ENCODE peak calls at places on chromosomes 13 and 19, in five cellular contexts. G is NB4; M is PC-3; V is CD8-positive, alpha-beta memory T cell; Y is fibroblast of pulmonary artery. U is an unnamed sample.

GRCh38 chr19:11405846-11406643 is 13.1 kb downstream of the RGL3 start:
- DNase-seq in G (no peak), V (no peak), Y (peak; percentile 56), M (no peak), U (no peak)

GRCh38 chr19:47511128-47511517 is 3.7 kb downstream of the NAPA start:
- DNase-seq in Y (peak; percentile 34), M (no peak), G (no peak), V (no peak), U (no peak)

GRCh38 chr13:82458169-82458568 is 1424.1 kb downstream of the SLITRK1 start:
- DNase-seq in M (no peak), Y (no peak), V (no peak), G (no peak), U (no peak)

GRCh38 chr13:26964278-26965057 is 203.9 kb upstream of the GPR12 start:
- DNase-seq in V (no peak), M (no peak), G (peak; percentile 97), Y (peak; percentile 42), U (no peak)

GRCh38 chr19:43463381-43464088 is 1.9 kb downstream of the LYPD3 start:
- DNase-seq in Y (peak; percentile 93), M (peak; percentile 91), G (peak; percentile 86), V (peak; percentile 100), U (peak; percentile 85)

GRCh38 chr19:1169921-1170885 is 3.9 kb downstream of the SBNO2 start:
- DNase-seq in Y (peak; percentile 47), M (peak; percentile 87), V (no peak), G (no peak), U (peak; percentile 56)

GRCh38 chr13:105232403-105232802 is 1303.1 kb downstream of the EFNB2 start:
- DNase-seq in Y (no peak), M (no peak), V (no peak), G (no peak), U (no peak)

GRCh38 chr13:51394724-51395123 is 55.2 kb downstream of the SERPINE3 start:
- DNase-seq in Y (no peak), V (no peak), G (no peak), M (no peak), U (no peak)

GRCh38 chr13:27822258-27822872 is 30.1 kb downstream of the GSX1 start:
- DNase-seq in V (no peak), M (no peak), Y (no peak), G (no peak), U (no peak)

GRCh38 chr13:103335226-103335625 is 269.0 kb upstream of the SLC10A2 start:
- DNase-seq in M (no peak), V (no peak), Y (no peak), G (no peak), U (no peak)

GRCh38 chr13:43307921-43308433 is 284.6 kb downstream of the DNAJC15 start:
- DNase-seq in Y (peak; percentile 95), G (peak; percentile 68), V (no peak), M (peak; percentile 16), U (peak; percentile 86)

GRCh38 chr13:19860884-19861655 is 2.4 kb downstream of the ZMYM5 start:
- DNase-seq in G (peak; percentile 43), V (no peak), Y (peak; percentile 74), M (peak; percentile 93), U (peak; percentile 73)

GRCh38 chr13:90867336-90867683 is 480.2 kb upstream of the MIR17HG start:
- DNase-seq in G (peak; percentile 79), M (peak; percentile 86), Y (peak; percentile 85), V (no peak), U (peak; percentile 77)

GRCh38 chr19:30229524-30230174 is 142.5 kb upstream of the ZNF536 start:
- DNase-seq in Y (no peak), V (no peak), G (no peak), M (no peak), U (no peak)

GRCh38 chr13:31639443-31640163 is 99.7 kb upstream of the RXFP2 start:
- DNase-seq in M (peak; percentile 7), V (no peak), G (no peak), Y (peak; percentile 52), U (peak; percentile 7)

GRCh38 chr19:10894911-10895213 is 23.5 kb downstream of the CARM1 start:
- DNase-seq in V (no peak), Y (no peak), M (no peak), G (no peak), U (no peak)

GRCh38 chr13:26579580-26579979 is 22.1 kb downstream of the WASF3 start:
- DNase-seq in M (no peak), G (no peak), Y (no peak), V (no peak), U (no peak)

GRCh38 chr13:31631716-31632115 is 107.6 kb upstream of the RXFP2 start:
- DNase-seq in V (no peak), M (no peak), G (no peak), Y (no peak), U (no peak)

GRCh38 chr13:20566424-20566916 is 487 bp upstream of the IFT88 start:
- DNase-seq in Y (no peak), M (peak; percentile 89), V (peak; percentile 4), G (no peak), U (peak; percentile 83)

GRCh38 chr19:11142528-11143171 is 12.9 kb downstream of the SPC24 start:
- DNase-seq in G (no peak), M (peak; percentile 99), Y (peak; percentile 98), V (no peak), U (peak; percentile 80)

GRCh38 chr19:45779231-45780145 is 2.8 kb downstream of the DMPK start:
- DNase-seq in M (peak; percentile 86), G (peak; percentile 70), Y (peak; percentile 43), V (peak; percentile 81), U (peak; percentile 79)
- H3K4me3 ChIP-seq in M (peak overlapping the region; percentile 68), G (no peak overlapping the region), Y (no peak overlapping the region), V (peak overlapping the region; percentile 46), U (peak overlapping the region; percentile 32)

DNA sequence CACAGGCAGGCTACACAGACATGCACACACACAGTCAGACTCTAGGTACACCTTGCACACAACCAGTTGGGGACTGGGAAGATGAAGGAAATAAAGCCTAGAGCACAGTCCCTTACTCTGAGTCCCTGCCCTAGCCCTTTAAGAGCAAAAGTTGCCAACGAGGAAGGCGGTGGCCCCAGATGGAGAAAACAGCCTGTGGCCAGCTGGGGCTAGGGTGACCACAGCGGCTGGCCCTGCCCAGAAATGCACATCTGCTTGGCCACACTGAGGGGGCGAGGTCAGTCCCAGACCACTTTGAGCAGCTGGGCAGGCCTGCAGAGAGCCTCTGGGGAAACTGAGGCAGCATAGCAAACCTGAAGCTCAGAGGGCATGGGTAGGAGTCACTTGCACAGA is 52.3 kb downstream of the PTPRS start:
- DNase-seq in M (no peak), V (no peak), G (no peak), Y (no peak), U (no peak)
- H3K4me3 ChIP-seq in M (no peak overlapping the region), V (no peak overlapping the region), G (no peak overlapping the region), Y (no peak overlapping the region), U (no peak overlapping the region)

GRCh38 chr19:58356236-58356970 is 3.1 kb upstream of the A1BG start:
- DNase-seq in V (no peak), Y (peak; percentile 49), G (no peak), M (no peak), U (no peak)

GRCh38 chr19:58355891-58356235 is 2.6 kb upstream of the A1BG start:
- DNase-seq in V (no peak), Y (no peak), G (no peak), M (no peak), U (no peak)

GRCh38 chr19:58355215-58355796 is 2.0 kb upstream of the A1BG start:
- DNase-seq in V (no peak), M (no peak), G (no peak), Y (no peak), U (no peak)

GRCh38 chr19:58357798-58358145 is 4.5 kb upstream of the A1BG start:
- DNase-seq in G (no peak), Y (no peak), V (no peak), M (no peak), U (no peak)

GRCh38 chr19:58356971-58357797 is 3.9 kb upstream of the A1BG start:
- DNase-seq in V (no peak), Y (peak; percentile 27), G (no peak), M (no peak), U (no peak)
- H3K4me3 ChIP-seq in V (peak overlapping the region; percentile 47), Y (no peak overlapping the region), G (no peak overlapping the region), M (no peak overlapping the region), U (no peak overlapping the region)

DNA sequence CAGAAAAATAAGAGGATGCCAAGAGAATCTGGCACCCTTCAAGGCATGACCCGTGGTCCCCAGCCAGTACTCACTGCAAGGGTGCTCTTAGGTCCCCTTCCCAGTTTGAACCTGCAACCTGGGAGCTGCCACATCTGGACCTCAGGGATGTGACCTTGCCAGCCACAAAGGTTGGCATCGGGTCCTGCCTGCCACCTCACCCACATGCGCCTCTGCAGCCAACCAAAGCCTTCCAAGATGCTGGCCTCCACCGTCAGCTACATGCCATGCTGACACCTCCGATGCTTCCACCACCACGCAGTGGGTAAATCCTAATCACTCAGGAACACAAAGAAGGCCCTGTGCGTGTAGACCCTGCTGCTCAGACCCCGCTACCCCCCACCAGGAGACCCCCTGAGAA is 35.1 kb downstream of the ELL start:
- DNase-seq in M (no peak), V (no peak), G (no peak), Y (no peak), U (no peak)
- H3K4me3 ChIP-seq in M (no peak overlapping the region), V (no peak overlapping the region), G (no peak overlapping the region), Y (no peak overlapping the region), U (no peak overlapping the region)

DNA sequence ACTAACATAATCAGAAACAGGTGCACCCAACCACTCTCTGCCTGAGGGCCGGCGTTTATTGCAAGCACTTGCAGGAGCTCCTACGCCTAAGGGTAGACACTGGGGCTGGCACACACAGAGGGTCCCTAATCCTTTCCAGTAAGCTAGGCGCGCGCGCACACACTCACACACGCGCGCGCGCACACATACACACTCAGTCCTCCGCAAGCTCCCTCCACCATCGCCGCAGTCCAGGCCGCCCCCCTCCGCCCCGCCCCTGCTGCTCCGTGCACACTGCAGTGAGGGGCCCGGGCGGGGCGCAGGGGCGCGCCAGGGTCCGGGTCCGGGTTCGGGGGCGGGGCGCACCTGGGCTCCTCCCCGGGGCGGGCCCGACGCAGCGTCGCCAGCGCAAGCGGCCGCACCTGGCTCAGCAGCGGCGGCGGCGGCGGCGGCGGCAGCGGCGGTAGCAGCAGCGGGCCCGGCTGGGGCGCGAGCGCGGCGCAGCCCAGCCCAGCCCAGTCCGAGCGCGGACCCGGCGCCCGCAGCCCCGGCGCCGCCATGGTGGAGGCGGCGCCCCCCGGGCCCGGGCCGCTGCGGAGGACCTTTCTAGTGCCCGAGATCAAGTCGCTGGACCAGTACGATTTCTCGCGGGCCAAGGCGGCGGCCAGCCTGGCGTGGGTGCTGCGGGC is at the start of gene CAMSAP3:
- DNase-seq in G (no peak), Y (no peak), V (no peak), M (peak; percentile 73), U (no peak)
- H3K4me3 ChIP-seq in G (no peak within 1 kb of the TSS), Y (no peak within 1 kb of the TSS), V (no peak within 1 kb of the TSS), M (peak within 1 kb of the TSS; percentile 78), U (peak within 1 kb of the TSS; percentile 65)

DNA sequence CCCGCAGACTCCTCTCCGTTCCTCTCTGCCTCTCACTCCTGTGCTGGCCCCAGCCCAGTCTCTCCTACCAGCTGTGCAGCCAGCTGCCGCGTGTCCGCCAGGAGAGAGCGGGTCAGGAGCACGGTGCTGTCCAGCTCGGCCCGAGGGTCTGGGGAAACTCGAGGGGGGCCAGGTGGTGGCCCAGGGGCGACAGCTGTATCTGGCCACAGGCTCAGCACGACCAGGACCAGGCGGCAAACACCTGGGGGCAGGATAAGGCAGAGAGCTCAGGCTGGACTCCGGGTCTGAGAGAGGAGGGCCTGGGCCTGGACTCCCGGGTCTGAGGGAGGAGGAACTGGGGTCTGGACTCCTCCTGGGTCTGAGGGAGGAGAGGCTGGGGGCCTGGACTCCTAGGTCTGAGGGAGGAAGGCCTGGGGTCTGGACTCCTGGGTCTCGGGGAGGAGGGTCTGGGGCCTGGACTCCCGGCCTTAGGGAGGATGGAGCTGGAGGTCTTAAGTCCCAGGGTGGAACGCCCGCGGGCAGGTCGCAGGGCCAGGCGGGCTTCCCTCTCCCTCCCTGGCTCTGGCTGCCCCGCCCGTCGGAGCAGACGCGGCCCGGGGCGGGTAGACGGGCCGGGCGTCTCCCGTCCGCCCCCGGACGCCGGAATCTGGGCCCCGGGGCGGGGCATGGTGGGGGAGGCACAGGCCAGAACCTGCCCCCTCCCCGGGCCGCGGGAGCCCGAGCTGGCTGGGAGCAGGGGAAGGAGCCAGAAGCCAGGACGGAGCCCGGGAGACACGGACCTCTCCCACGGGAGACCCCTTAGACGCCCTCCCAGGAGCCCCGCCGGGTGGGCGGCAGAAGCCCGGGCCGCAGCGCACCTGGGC is 1.3 kb downstream of the IL11 start:
- DNase-seq in Y (peak; percentile 41), G (no peak), V (no peak), M (peak; percentile 67), U (peak; percentile 50)
- H3K4me3 ChIP-seq in Y (peak overlapping the region; percentile 43), G (no peak overlapping the region), V (no peak overlapping the region), M (peak overlapping the region; percentile 61), U (peak overlapping the region; percentile 18)

U was measured in bronchial epithelial cell.